ENCODE peak calls at places on chromosomes 12 and 14, in seven cellular contexts. H, W, Y, C, L, S and D are unnamed samples.

GRCh38 chr12:67096533-67097318 is 172.4 kb upstream of the CAND1 start:
- DNase-seq in H (no peak), W (no peak), Y (no peak), C (no peak), L (no peak), S (no peak), D (no peak)

GRCh38 chr12:62760779-62761178 is 174.2 kb downstream of the PPM1H start:
- DNase-seq in H (no peak), W (no peak), Y (peak; percentile 54), C (no peak), L (peak; percentile 78), S (no peak), D (no peak)

GRCh38 chr14:82694820-82695219 is 1161.2 kb upstream of the SEL1L start:
- DNase-seq in H (no peak), W (no peak), Y (no peak), C (no peak), L (no peak), S (no peak), D (no peak)

GRCh38 chr14:99435327-99435726 is 45.3 kb downstream of the SETD3 start:
- DNase-seq in H (no peak), W (no peak), Y (no peak), C (no peak), L (no peak), S (no peak), D (no peak)

GRCh38 chr12:100789146-100789545 is 5.4 kb upstream of the ANO4 start:
- DNase-seq in H (no peak), W (no peak), Y (peak; percentile 17), C (no peak), L (no peak), S (no peak), D (no peak)

GRCh38 chr14:99459491-99460100 is 21.1 kb downstream of the SETD3 start:
- DNase-seq in H (no peak), W (no peak), Y (no peak), C (no peak), L (no peak), S (no peak), D (no peak)

GRCh38 chr12:6626654-6627283 is 9.0 kb downstream of the LPAR5 start:
- DNase-seq in H (no peak), W (no peak), Y (no peak), C (no peak), L (no peak), S (no peak), D (no peak)

GRCh38 chr14:100388137-100389050 is 65.3 kb downstream of the SLC25A47 start:
- DNase-seq in H (no peak), W (no peak), Y (no peak), C (peak; percentile 79), L (no peak), S (no peak), D (no peak)

GRCh38 chr12:92403210-92404175 is 257.8 kb upstream of the BTG1 start:
- DNase-seq in H (peak; percentile 17), W (no peak), Y (no peak), C (peak; percentile 24), L (no peak), S (no peak), D (no peak)

GRCh38 chr14:68935761-68936209 is 43.3 kb downstream of the ACTN1 start:
- DNase-seq in H (no peak), W (peak; percentile 48), Y (no peak), C (no peak), L (no peak), S (no peak), D (no peak)

GRCh38 chr12:9405861-9406563 is 197.8 kb upstream of the PZP start:
- DNase-seq in H (no peak), W (no peak), Y (no peak), C (no peak), L (no peak), S (no peak), D (no peak)

GRCh38 chr12:11186837-11187236 is at the start of gene TAS2R42:
- DNase-seq in H (no peak), W (no peak), Y (no peak), C (no peak), L (no peak), S (no peak), D (no peak)

GRCh38 chr12:92502417-92503028 is 200.3 kb upstream of the PLEKHG7 start:
- DNase-seq in H (no peak), W (no peak), Y (peak; percentile 24), C (no peak), L (peak; percentile 24), S (peak; percentile 37), D (no peak)

GRCh38 chr12:21296751-21297406 is 37.8 kb downstream of the SLCO1A2 start:
- DNase-seq in H (no peak), W (no peak), Y (peak; percentile 28), C (no peak), L (no peak), S (no peak), D (no peak)

GRCh38 chr12:113202300-113203075 is 17.0 kb downstream of the RITA1 start:
- DNase-seq in H (no peak), W (no peak), Y (no peak), C (no peak), L (no peak), S (no peak), D (no peak)

GRCh38 chr12:131066207-131066885 is 112.6 kb downstream of the ADGRD1 start:
- DNase-seq in H (no peak), W (no peak), Y (no peak), C (no peak), L (no peak), S (no peak), D (no peak)

GRCh38 chr14:53967606-53968005 is 11.0 kb upstream of the BMP4 start:
- DNase-seq in H (no peak), W (no peak), Y (no peak), C (no peak), L (no peak), S (no peak), D (no peak)

GRCh38 chr12:104788848-104789271 is 169.2 kb downstream of the SLC41A2 start:
- DNase-seq in H (no peak), W (no peak), Y (no peak), C (no peak), L (no peak), S (no peak), D (no peak)

GRCh38 chr14:69726761-69727511 is 40.0 kb upstream of the SRSF5 start:
- DNase-seq in H (peak; percentile 76), W (peak; percentile 84), Y (peak; percentile 65), C (peak; percentile 86), L (peak; percentile 39), S (peak; percentile 80), D (peak; percentile 86)

GRCh38 chr14:73753887-73754880 is 40.0 kb upstream of the PNMA1 start:
- DNase-seq in H (no peak), W (no peak), Y (no peak), C (peak; percentile 77), L (no peak), S (no peak), D (no peak)

GRCh38 chr14:93732524-93732923 is 55.8 kb downstream of the PRIMA1 start:
- DNase-seq in H (no peak), W (no peak), Y (no peak), C (no peak), L (no peak), S (no peak), D (no peak)

GRCh38 chr14:68397827-68398226 is 395.0 kb downstream of the ZFP36L1 start:
- DNase-seq in H (no peak), W (peak; percentile 26), Y (peak; percentile 37), C (no peak), L (no peak), S (no peak), D (no peak)

GRCh38 chr14:55131782-55132181 is 2.7 kb downstream of the LGALS3 start:
- DNase-seq in H (no peak), W (no peak), Y (no peak), C (peak; percentile 54), L (no peak), S (no peak), D (no peak)

GRCh38 chr12:82593901-82594396 is 92.8 kb upstream of the TMTC2 start:
- DNase-seq in H (no peak), W (no peak), Y (no peak), C (no peak), L (no peak), S (no peak), D (no peak)

GRCh38 chr12:46267618-46268348 is 1.1 kb downstream of the SLC38A1 start:
- DNase-seq in H (peak; percentile 4), W (no peak), Y (peak; percentile 22), C (peak; percentile 38), L (no peak), S (peak; percentile 8), D (peak; percentile 78)

GRCh38 chr12:3117144-3117581 is 40.0 kb downstream of the TSPAN9 start:
- DNase-seq in H (no peak), W (no peak), Y (peak; percentile 75), C (no peak), L (no peak), S (no peak), D (no peak)
- H3K4me3 ChIP-seq in H (no peak overlapping the region), W (no peak overlapping the region), Y (no peak overlapping the region), C (no peak overlapping the region), L (no peak overlapping the region), S (no peak overlapping the region), D (no peak overlapping the region)

GRCh38 chr12:61452076-61452475 is 808.1 kb upstream of the USP15 start:
- DNase-seq in H (no peak), W (no peak), Y (no peak), C (no peak), L (no peak), S (no peak), D (no peak)
- H3K4me1 ChIP-seq in H (no peaks in the 10 kb centered on the region), W (no peaks in the 10 kb centered on the region), Y (no peaks in the 10 kb centered on the region), C (no peaks in the 10 kb centered on the region), L (no peaks in the 10 kb centered on the region), S (no peaks in the 10 kb centered on the region), D (no peaks in the 10 kb centered on the region)

DNA sequence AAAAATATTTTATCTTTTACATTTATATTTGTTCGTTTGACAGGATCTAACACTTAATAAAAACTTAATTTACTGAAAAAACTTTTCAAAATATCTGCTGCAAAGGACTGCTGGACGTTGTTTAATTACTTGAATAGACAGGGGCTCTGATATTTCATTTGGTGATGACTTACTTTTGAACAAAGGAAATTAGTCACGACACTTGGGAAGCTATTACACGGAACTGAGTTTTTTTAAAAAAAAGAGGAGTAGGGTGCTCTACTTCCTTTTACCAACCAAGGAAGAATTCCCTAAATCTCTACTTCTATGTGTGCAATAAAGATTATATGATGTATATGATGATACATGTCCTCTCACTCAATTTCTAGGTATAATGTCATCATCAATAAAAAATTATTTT is 4.7 kb downstream of the FGD6 start:
- DNase-seq in H (no peak), W (no peak), Y (no peak), C (no peak), L (no peak), S (no peak), D (no peak)
- H3K4me3 ChIP-seq in H (no peak overlapping the region), W (no peak overlapping the region), Y (no peak overlapping the region), C (no peak overlapping the region), L (no peak overlapping the region), S (no peak overlapping the region), D (no peak overlapping the region)

DNA sequence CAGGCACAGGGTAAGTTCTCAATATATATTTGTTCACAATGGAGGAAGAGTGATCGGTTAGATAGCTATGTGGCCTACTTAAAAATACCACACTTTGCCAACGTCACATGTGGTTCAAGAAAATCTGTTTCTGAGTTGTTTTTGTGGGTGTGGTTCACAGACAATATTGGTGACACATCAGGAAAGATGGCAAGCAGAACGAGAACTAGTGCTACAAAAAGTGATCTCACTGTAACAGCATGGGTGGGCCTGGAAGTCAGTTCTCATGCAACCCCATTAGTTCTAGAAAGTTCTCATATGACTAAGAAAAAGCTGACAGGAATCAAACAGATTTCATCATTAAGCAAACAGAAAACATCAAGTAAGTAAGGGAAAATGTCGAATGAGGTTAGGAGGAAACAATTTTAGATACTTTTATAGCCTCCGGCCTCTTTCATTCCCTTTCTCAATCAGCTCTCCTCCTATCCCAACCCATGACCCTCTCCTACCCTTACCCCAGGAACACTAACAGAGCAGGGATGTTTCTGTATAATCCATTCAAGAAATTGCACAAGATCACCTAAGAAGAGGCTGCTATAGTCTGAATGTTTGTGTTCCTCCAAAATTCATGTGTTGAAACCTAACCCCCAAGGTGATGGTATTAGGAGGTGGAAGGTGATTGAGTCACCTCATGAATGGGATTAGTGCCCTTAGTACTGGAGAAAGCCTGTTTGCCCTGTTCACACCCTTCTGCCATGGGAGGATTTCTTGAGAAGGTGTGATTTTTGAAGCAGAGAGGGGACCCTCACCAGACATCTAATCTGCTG is 15.5 kb upstream of the NTN4 start:
- DNase-seq in H (no peak), W (no peak), Y (peak; percentile 98), C (no peak), L (no peak), S (peak; percentile 46), D (no peak)
- H3K4me1 ChIP-seq in H (no peaks in the 10 kb centered on the region), W (no peaks in the 10 kb centered on the region), Y (peaks cover 15% of the 10 kb centered on the region), C (no peaks in the 10 kb centered on the region), L (peaks cover 47% of the 10 kb centered on the region), S (peaks cover 10% of the 10 kb centered on the region), D (no peaks in the 10 kb centered on the region)